ENCODE peak calls at places on chromosomes 3 and 15, in eight cellular contexts. Y, S, D, H, T, Q, W and A are unnamed samples.

GRCh38 chr3:182618085-182618732 is 175.1 kb upstream of the ATP11B start:
- DNase-seq in Y (peak; percentile 37), S (no peak), D (peak; percentile 1), H (no peak), T (no peak), Q (no peak), W (no peak), A (peak; percentile 19)

GRCh38 chr3:172658344-172659245 is 52.3 kb downstream of the NCEH1 start:
- DNase-seq in Y (no peak), S (peak; percentile 100), D (no peak), H (no peak), T (peak; percentile 87), Q (no peak), W (peak; percentile 97), A (no peak)

GRCh38 chr3:30702521-30703404 is 96.4 kb downstream of the TGFBR2 start:
- DNase-seq in Y (no peak), S (no peak), D (no peak), H (no peak), T (no peak), Q (no peak), W (no peak), A (no peak)

GRCh38 chr15:59691194-59691805 is 2.2 kb upstream of the BNIP2 start:
- DNase-seq in Y (peak; percentile 65), S (peak; percentile 59), D (peak; percentile 76), H (no peak), T (no peak), Q (no peak), W (peak; percentile 20), A (peak; percentile 23)

GRCh38 chr3:12695112-12695511 is 31.2 kb upstream of the RAF1 start:
- DNase-seq in Y (no peak), S (no peak), D (no peak), H (no peak), T (no peak), Q (no peak), W (no peak), A (no peak)

GRCh38 chr15:48005921-48006541 is 114.8 kb upstream of the SLC24A5 start:
- DNase-seq in Y (no peak), S (no peak), D (no peak), H (no peak), T (no peak), Q (no peak), W (peak; percentile 6), A (no peak)

GRCh38 chr15:82150645-82151044 is 104.8 kb upstream of the MEX3B start:
- DNase-seq in Y (no peak), S (no peak), D (no peak), H (no peak), T (no peak), Q (no peak), W (no peak), A (no peak)

GRCh38 chr3:188007897-188008296 is 146.1 kb upstream of the LPP start:
- DNase-seq in Y (no peak), S (no peak), D (no peak), H (no peak), T (no peak), Q (no peak), W (no peak), A (no peak)

GRCh38 chr15:84836859-84837258 is 19.7 kb downstream of the ALPK3 start:
- DNase-seq in Y (no peak), S (no peak), D (no peak), H (no peak), T (no peak), Q (no peak), W (no peak), A (no peak)

GRCh38 chr3:190229632-190230424 is 92.4 kb downstream of the CLDN1 start:
- DNase-seq in Y (peak; percentile 74), S (peak; percentile 45), D (no peak), H (no peak), T (peak; percentile 64), Q (no peak), W (peak; percentile 7), A (no peak)

GRCh38 chr3:170999737-171000242 is 26.7 kb downstream of the SLC2A2 start:
- DNase-seq in Y (no peak), S (peak; percentile 60), D (no peak), H (no peak), T (no peak), Q (no peak), W (peak; percentile 87), A (no peak)

GRCh38 chr3:187062526-187063177 is 76.6 kb downstream of the RPL39L start:
- DNase-seq in Y (peak; percentile 24), S (peak; percentile 44), D (no peak), H (no peak), T (peak; percentile 84), Q (no peak), W (peak; percentile 51), A (no peak)

GRCh38 chr3:9468460-9468859 is 71.0 kb downstream of the SETD5 start:
- DNase-seq in Y (no peak), S (peak; percentile 7), D (no peak), H (no peak), T (no peak), Q (no peak), W (no peak), A (no peak)

GRCh38 chr3:129553171-129553570 is 10.2 kb downstream of the H1-8 start:
- DNase-seq in Y (no peak), S (no peak), D (no peak), H (no peak), T (no peak), Q (no peak), W (no peak), A (no peak)

GRCh38 chr15:73399163-73399562 is 30.4 kb upstream of the HCN4 start:
- DNase-seq in Y (no peak), S (no peak), D (no peak), H (no peak), T (no peak), Q (no peak), W (no peak), A (no peak)

GRCh38 chr3:133998691-133999241 is 31.0 kb downstream of the SLCO2A1 start:
- DNase-seq in Y (no peak), S (no peak), D (no peak), H (no peak), T (no peak), Q (no peak), W (no peak), A (no peak)

GRCh38 chr3:39150170-39150802 is 3.1 kb downstream of the CSRNP1 start:
- DNase-seq in Y (no peak), S (no peak), D (peak; percentile 27), H (no peak), T (no peak), Q (no peak), W (no peak), A (no peak)

GRCh38 chr3:15796771-15797599 is 794 bp downstream of the ANKRD28 start:
- DNase-seq in Y (peak; percentile 40), S (peak; percentile 44), D (peak; percentile 13), H (no peak), T (no peak), Q (no peak), W (peak; percentile 40), A (peak; percentile 5)

GRCh38 chr3:185397676-185398075 is 34.7 kb downstream of the MAP3K13 start:
- DNase-seq in Y (no peak), S (no peak), D (no peak), H (no peak), T (no peak), Q (no peak), W (no peak), A (no peak)

GRCh38 chr3:177359601-177360357 is 162.5 kb upstream of the TBL1XR1 start:
- DNase-seq in Y (peak; percentile 98), S (peak; percentile 98), D (peak; percentile 97), H (peak; percentile 98), T (peak; percentile 96), Q (peak; percentile 96), W (peak; percentile 97), A (peak; percentile 99)

GRCh38 chr3:177356113-177356512 is 158.8 kb upstream of the TBL1XR1 start:
- DNase-seq in Y (no peak), S (no peak), D (no peak), H (no peak), T (no peak), Q (no peak), W (no peak), A (no peak)

GRCh38 chr3:177358085-177358967 is 161.0 kb upstream of the TBL1XR1 start:
- DNase-seq in Y (peak; percentile 96), S (peak; percentile 80), D (peak; percentile 56), H (no peak), T (no peak), Q (peak; percentile 67), W (peak; percentile 47), A (peak; percentile 36)

GRCh38 chr3:177358968-177359600 is 161.8 kb upstream of the TBL1XR1 start:
- DNase-seq in Y (peak; percentile 76), S (no peak), D (no peak), H (no peak), T (no peak), Q (no peak), W (no peak), A (peak; percentile 43)

GRCh38 chr3:177357352-177358084 is 160.2 kb upstream of the TBL1XR1 start:
- DNase-seq in Y (peak; percentile 76), S (peak; percentile 88), D (peak; percentile 35), H (no peak), T (no peak), Q (no peak), W (peak; percentile 82), A (no peak)
- TF ChIP-seq CTCF in Y (no peak), S (peak; percentile 14), D (no peak), H (no peak), T (no peak), Q (no peak), W (no peak), A (no peak)

GRCh38 chr15:83784975-83785374 is 131.1 kb downstream of the ADAMTSL3 start:
- DNase-seq in Y (no peak), S (no peak), D (no peak), H (no peak), T (no peak), Q (no peak), W (peak; percentile 12), A (no peak)
- TF ChIP-seq CTCF in Y (no peak), S (no peak), D (no peak), H (no peak), T (no peak), Q (no peak), W (no peak), A (no peak)

GRCh38 chr3:45120615-45121158 is 25.5 kb downstream of the CDCP1 start:
- DNase-seq in Y (no peak), S (no peak), D (no peak), H (no peak), T (no peak), Q (no peak), W (no peak), A (no peak)
- TF ChIP-seq CTCF in Y (no peak), S (no peak), D (no peak), H (no peak), T (no peak), Q (no peak), W (no peak), A (no peak)

GRCh38 chr3:32148356-32148755 is 41.9 kb downstream of the GPD1L start:
- DNase-seq in Y (no peak), S (no peak), D (no peak), H (no peak), T (no peak), Q (no peak), W (peak; percentile 6), A (no peak)

GRCh38 chr3:32143849-32144757 is 37.7 kb downstream of the GPD1L start:
- DNase-seq in Y (peak; percentile 72), S (peak; percentile 90), D (peak; percentile 76), H (no peak), T (peak; percentile 95), Q (no peak), W (peak; percentile 84), A (peak; percentile 62)

GRCh38 chr3:32146669-32147315 is 40.4 kb downstream of the GPD1L start:
- DNase-seq in Y (no peak), S (no peak), D (peak; percentile 36), H (no peak), T (no peak), Q (no peak), W (no peak), A (no peak)

GRCh38 chr3:32147509-32147908 is 41.1 kb downstream of the GPD1L start:
- DNase-seq in Y (no peak), S (no peak), D (no peak), H (no peak), T (no peak), Q (no peak), W (peak; percentile 33), A (no peak)

GRCh38 chr3:32147935-32148334 is 41.5 kb downstream of the GPD1L start:
- DNase-seq in Y (no peak), S (no peak), D (no peak), H (no peak), T (no peak), Q (no peak), W (no peak), A (no peak)
- TF ChIP-seq CTCF in Y (no peak), S (peak; percentile 15), D (no peak), H (no peak), T (no peak), Q (no peak), W (no peak), A (peak; percentile 26)